ENCODE peak calls at places on chromosomes 12 and 14, in eight cellular contexts. One of them, this sample, is unnamed.

GRCh38 chr12:104673294-104674062 is 216.7 kb downstream of the CHST11 start:
- DNase-seq in neuronal stem cell: no peak
- DNase-seq in naive B cell: no peak
- DNase-seq in left cardiac atrium: no peak
- DNase-seq in CD4-positive, alpha-beta T cell: no peak
- DNase-seq in CD4-positive, CD25-positive, alpha-beta regulatory T cell: no peak
- DNase-seq in activated T-cell treated with anti-CD3 and anti-CD28 coated beads, Interleukin-2, amount 50 U/mL, for 72 hours: no peak
- DNase-seq in iPS-NIHi11: no peak
- DNase-seq in this sample: no peak

GRCh38 chr14:50947446-50947845 is 3.2 kb upstream of the PYGL start:
- DNase-seq in activated T-cell treated with anti-CD3 and anti-CD28 coated beads, Interleukin-2, amount 50 U/mL, for 72 hours: no peak
- DNase-seq in iPS-NIHi11: no peak
- DNase-seq in naive B cell: no peak
- DNase-seq in CD4-positive, alpha-beta T cell: no peak
- DNase-seq in left cardiac atrium: no peak
- DNase-seq in neuronal stem cell: no peak
- DNase-seq in CD4-positive, CD25-positive, alpha-beta regulatory T cell: no peak
- DNase-seq in this sample: no peak

GRCh38 chr12:131948166-131948712 is 1.5 kb upstream of the EP400 start:
- DNase-seq in CD4-positive, alpha-beta T cell: no peak
- DNase-seq in neuronal stem cell: no peak
- DNase-seq in iPS-NIHi11: no peak
- DNase-seq in left cardiac atrium: peak; percentile 3
- DNase-seq in CD4-positive, CD25-positive, alpha-beta regulatory T cell: no peak
- DNase-seq in activated T-cell treated with anti-CD3 and anti-CD28 coated beads, Interleukin-2, amount 50 U/mL, for 72 hours: no peak
- DNase-seq in naive B cell: no peak
- DNase-seq in this sample: no peak

GRCh38 chr12:32036477-32037263 is 70.0 kb upstream of the BICD1 start:
- DNase-seq in left cardiac atrium: no peak
- DNase-seq in neuronal stem cell: no peak
- DNase-seq in activated T-cell treated with anti-CD3 and anti-CD28 coated beads, Interleukin-2, amount 50 U/mL, for 72 hours: no peak
- DNase-seq in naive B cell: no peak
- DNase-seq in CD4-positive, CD25-positive, alpha-beta regulatory T cell: no peak
- DNase-seq in CD4-positive, alpha-beta T cell: no peak
- DNase-seq in iPS-NIHi11: no peak
- DNase-seq in this sample: no peak

GRCh38 chr14:51481643-51482042 is 170.1 kb upstream of the FRMD6 start:
- DNase-seq in neuronal stem cell: no peak
- DNase-seq in left cardiac atrium: no peak
- DNase-seq in CD4-positive, CD25-positive, alpha-beta regulatory T cell: no peak
- DNase-seq in iPS-NIHi11: no peak
- DNase-seq in activated T-cell treated with anti-CD3 and anti-CD28 coated beads, Interleukin-2, amount 50 U/mL, for 72 hours: no peak
- DNase-seq in naive B cell: no peak
- DNase-seq in CD4-positive, alpha-beta T cell: no peak
- DNase-seq in this sample: no peak

GRCh38 chr12:74890237-74890599 is 319.4 kb downstream of the KCNC2 start:
- DNase-seq in activated T-cell treated with anti-CD3 and anti-CD28 coated beads, Interleukin-2, amount 50 U/mL, for 72 hours: peak; percentile 28
- DNase-seq in neuronal stem cell: no peak
- DNase-seq in naive B cell: no peak
- DNase-seq in CD4-positive, CD25-positive, alpha-beta regulatory T cell: no peak
- DNase-seq in left cardiac atrium: no peak
- DNase-seq in iPS-NIHi11: peak; percentile 33
- DNase-seq in CD4-positive, alpha-beta T cell: no peak
- DNase-seq in this sample: no peak

GRCh38 chr12:54017027-54017788 is 8.4 kb downstream of the HOXC8 start:
- DNase-seq in iPS-NIHi11: peak; percentile 67
- DNase-seq in CD4-positive, alpha-beta T cell: no peak
- DNase-seq in activated T-cell treated with anti-CD3 and anti-CD28 coated beads, Interleukin-2, amount 50 U/mL, for 72 hours: no peak
- DNase-seq in naive B cell: no peak
- DNase-seq in left cardiac atrium: no peak
- DNase-seq in neuronal stem cell: no peak
- DNase-seq in CD4-positive, CD25-positive, alpha-beta regulatory T cell: no peak
- DNase-seq in this sample: no peak

GRCh38 chr12:2682301-2683282 is 112.2 kb upstream of the FKBP4 start:
- DNase-seq in naive B cell: no peak
- DNase-seq in iPS-NIHi11: peak; percentile 63
- DNase-seq in activated T-cell treated with anti-CD3 and anti-CD28 coated beads, Interleukin-2, amount 50 U/mL, for 72 hours: peak; percentile 43
- DNase-seq in left cardiac atrium: no peak
- DNase-seq in CD4-positive, alpha-beta T cell: peak; percentile 32
- DNase-seq in CD4-positive, CD25-positive, alpha-beta regulatory T cell: peak; percentile 76
- DNase-seq in neuronal stem cell: peak; percentile 26
- DNase-seq in this sample: peak; percentile 47

GRCh38 chr14:21233457-21234076 is 35.7 kb downstream of the HNRNPC start:
- DNase-seq in activated T-cell treated with anti-CD3 and anti-CD28 coated beads, Interleukin-2, amount 50 U/mL, for 72 hours: no peak
- DNase-seq in left cardiac atrium: no peak
- DNase-seq in neuronal stem cell: no peak
- DNase-seq in naive B cell: no peak
- DNase-seq in iPS-NIHi11: peak; percentile 24
- DNase-seq in CD4-positive, alpha-beta T cell: no peak
- DNase-seq in CD4-positive, CD25-positive, alpha-beta regulatory T cell: no peak
- DNase-seq in this sample: no peak

GRCh38 chr14:70257526-70257925 is 68.8 kb upstream of the SLC8A3 start:
- DNase-seq in neuronal stem cell: no peak
- DNase-seq in left cardiac atrium: no peak
- DNase-seq in CD4-positive, alpha-beta T cell: no peak
- DNase-seq in activated T-cell treated with anti-CD3 and anti-CD28 coated beads, Interleukin-2, amount 50 U/mL, for 72 hours: peak; percentile 28
- DNase-seq in iPS-NIHi11: peak; percentile 28
- DNase-seq in CD4-positive, CD25-positive, alpha-beta regulatory T cell: peak; percentile 22
- DNase-seq in naive B cell: no peak
- DNase-seq in this sample: no peak

GRCh38 chr12:34399631-34400422 is 377.5 kb downstream of the ALG10 start:
- DNase-seq in activated T-cell treated with anti-CD3 and anti-CD28 coated beads, Interleukin-2, amount 50 U/mL, for 72 hours: no peak
- DNase-seq in naive B cell: no peak
- DNase-seq in CD4-positive, CD25-positive, alpha-beta regulatory T cell: no peak
- DNase-seq in neuronal stem cell: no peak
- DNase-seq in CD4-positive, alpha-beta T cell: no peak
- DNase-seq in iPS-NIHi11: peak; percentile 1
- DNase-seq in left cardiac atrium: peak; percentile 4
- DNase-seq in this sample: peak; percentile 7

GRCh38 chr12:120324841-120325417 is 2.6 kb downstream of the PLA2G1B start:
- DNase-seq in neuronal stem cell: no peak
- DNase-seq in activated T-cell treated with anti-CD3 and anti-CD28 coated beads, Interleukin-2, amount 50 U/mL, for 72 hours: no peak
- DNase-seq in CD4-positive, CD25-positive, alpha-beta regulatory T cell: no peak
- DNase-seq in naive B cell: no peak
- DNase-seq in CD4-positive, alpha-beta T cell: no peak
- DNase-seq in left cardiac atrium: no peak
- DNase-seq in iPS-NIHi11: no peak
- DNase-seq in this sample: no peak

GRCh38 chr12:93773122-93773871 is 96.1 kb downstream of the CRADD start:
- DNase-seq in CD4-positive, CD25-positive, alpha-beta regulatory T cell: no peak
- DNase-seq in naive B cell: no peak
- DNase-seq in CD4-positive, alpha-beta T cell: no peak
- DNase-seq in iPS-NIHi11: no peak
- DNase-seq in left cardiac atrium: no peak
- DNase-seq in neuronal stem cell: no peak
- DNase-seq in activated T-cell treated with anti-CD3 and anti-CD28 coated beads, Interleukin-2, amount 50 U/mL, for 72 hours: peak; percentile 60
- DNase-seq in this sample: no peak

GRCh38 chr14:94470311-94470710 is 5.7 kb downstream of the SERPINA9 start:
- DNase-seq in neuronal stem cell: no peak
- DNase-seq in left cardiac atrium: no peak
- DNase-seq in naive B cell: no peak
- DNase-seq in activated T-cell treated with anti-CD3 and anti-CD28 coated beads, Interleukin-2, amount 50 U/mL, for 72 hours: no peak
- DNase-seq in CD4-positive, CD25-positive, alpha-beta regulatory T cell: no peak
- DNase-seq in CD4-positive, alpha-beta T cell: no peak
- DNase-seq in iPS-NIHi11: no peak
- DNase-seq in this sample: no peak

GRCh38 chr14:104294628-104294982 is 156.2 kb downstream of the KIF26A start:
- DNase-seq in activated T-cell treated with anti-CD3 and anti-CD28 coated beads, Interleukin-2, amount 50 U/mL, for 72 hours: no peak
- DNase-seq in naive B cell: no peak
- DNase-seq in neuronal stem cell: no peak
- DNase-seq in CD4-positive, CD25-positive, alpha-beta regulatory T cell: no peak
- DNase-seq in CD4-positive, alpha-beta T cell: no peak
- DNase-seq in iPS-NIHi11: no peak
- DNase-seq in left cardiac atrium: peak; percentile 50
- DNase-seq in this sample: no peak

GRCh38 chr12:4562034-4562657 is at the start of gene DYRK4:
- DNase-seq in left cardiac atrium: peak; percentile 84
- DNase-seq in neuronal stem cell: peak; percentile 89
- DNase-seq in activated T-cell treated with anti-CD3 and anti-CD28 coated beads, Interleukin-2, amount 50 U/mL, for 72 hours: no peak
- DNase-seq in CD4-positive, alpha-beta T cell: no peak
- DNase-seq in naive B cell: no peak
- DNase-seq in iPS-NIHi11: peak; percentile 96
- DNase-seq in CD4-positive, CD25-positive, alpha-beta regulatory T cell: no peak
- DNase-seq in this sample: no peak

GRCh38 chr12:117774986-117775775 is 193.6 kb downstream of the KSR2 start:
- DNase-seq in left cardiac atrium: no peak
- DNase-seq in CD4-positive, CD25-positive, alpha-beta regulatory T cell: no peak
- DNase-seq in CD4-positive, alpha-beta T cell: no peak
- DNase-seq in iPS-NIHi11: no peak
- DNase-seq in activated T-cell treated with anti-CD3 and anti-CD28 coated beads, Interleukin-2, amount 50 U/mL, for 72 hours: no peak
- DNase-seq in naive B cell: no peak
- DNase-seq in neuronal stem cell: no peak
- DNase-seq in this sample: no peak

GRCh38 chr12:68331500-68331868 is 678 bp downstream of the MDM1 start:
- DNase-seq in activated T-cell treated with anti-CD3 and anti-CD28 coated beads, Interleukin-2, amount 50 U/mL, for 72 hours: peak; percentile 22
- DNase-seq in naive B cell: no peak
- DNase-seq in iPS-NIHi11: no peak
- DNase-seq in neuronal stem cell: no peak
- DNase-seq in CD4-positive, CD25-positive, alpha-beta regulatory T cell: no peak
- DNase-seq in left cardiac atrium: no peak
- DNase-seq in CD4-positive, alpha-beta T cell: no peak
- DNase-seq in this sample: no peak

This sample was measured in activated T-helper 2 cell treated with anti-CD3 and anti-CD28 coated beads, Interferon-gamma antibody, Interleukin-2, Interleukin-4, amounts not matched to agents 10 μg/mL and 5 μg/mL and 100 μg/mL, durations not matched to agents 14 hours and 24 hours and 36 hours.